ENCODE peak calls at places on chromosomes 16 and 17, in six cellular contexts. U is GM23248; I is AG04450; Y is neural progenitor cell; Q is CD4-positive, CD25-positive, alpha-beta regulatory T cell; O is CD4-positive, alpha-beta memory T cell. X is an unnamed sample. For H3K9me3, the result is how much of the 10 kb centered on the place peaks cover.

GRCh38 chr17:18896146-18896545 is 38.2 kb downstream of the PRPSAP2 start:
- DNase-seq in Y (no peak), I (no peak), O (no peak), U (no peak), Q (no peak), X (no peak)

GRCh38 chr16:69110406-69110805 is 5.0 kb downstream of the HAS3 start:
- DNase-seq in I (no peak), Q (no peak), Y (no peak), U (no peak), O (no peak), X (peak)

GRCh38 chr16:65002265-65002664 is 119.6 kb downstream of the CDH11 start:
- DNase-seq in U (peak), I (no peak), Y (no peak), Q (no peak), O (no peak), X (no peak)

GRCh38 chr17:6603746-6604325 is 36.7 kb downstream of the KIAA0753 start:
- DNase-seq in Q (no peak), U (no peak), O (no peak), Y (no peak), I (no peak), X (no peak)

GRCh38 chr16:14509055-14509454 is 121.0 kb downstream of the PARN start:
- DNase-seq in O (no peak), Y (no peak), U (peak), Q (no peak), I (no peak), X (no peak)

GRCh38 chr16:50395763-50396710 is 27.2 kb upstream of the BRD7 start:
- DNase-seq in O (peak), U (no peak), I (no peak), Y (no peak), Q (peak), X (no peak)

GRCh38 chr17:64334851-64335250 is 55.8 kb downstream of the PECAM1 start:
- DNase-seq in I (no peak), Y (no peak), U (no peak), O (no peak), Q (no peak), X (no peak)

GRCh38 chr17:59160203-59161025 is 4.9 kb downstream of the PRR11 start:
- DNase-seq in I (no peak), Q (no peak), U (no peak), O (peak), Y (no peak), X (no peak)

GRCh38 chr17:70552230-70552981 is 383.1 kb downstream of the KCNJ2 start:
- DNase-seq in I (no peak), Y (peak), O (no peak), Q (no peak), U (peak), X (peak)

GRCh38 chr17:7219812-7220592 is at the start of the genes ACADVL and DLG4:
- DNase-seq in Y (peak), O (peak), I (peak), U (peak), Q (peak), X (peak)

GRCh38 chr16:4680673-4681470 is 12.5 kb upstream of the NUDT16L1 start:
- DNase-seq in Y (no peak), Q (no peak), I (no peak), U (no peak), O (no peak), X (no peak)

GRCh38 chr17:76151896-76152454 is 10.9 kb upstream of the FOXJ1 start:
- DNase-seq in Y (no peak), U (no peak), O (peak), Q (peak), I (no peak), X (no peak)

GRCh38 chr17:34235389-34236028 is 19.6 kb upstream of the CCL2 start:
- DNase-seq in I (no peak), Y (peak), Q (no peak), U (peak), O (no peak), X (no peak)

GRCh38 chr17:49567104-49567521 is 8.6 kb upstream of the NXPH3 start:
- DNase-seq in O (no peak), I (no peak), U (no peak), Y (no peak), Q (no peak), X (no peak)

GRCh38 chr17:44786551-44787081 is 27.8 kb downstream of the ADAM11 start:
- DNase-seq in Q (no peak), O (no peak), U (no peak), Y (no peak), I (no peak), X (no peak)

GRCh38 chr17:69427486-69428197 is 13.1 kb downstream of the MAP2K6 start:
- DNase-seq in O (no peak), Q (no peak), Y (no peak), U (no peak), I (no peak), X (no peak)

GRCh38 chr16:4718466-4718865 is 15.6 kb downstream of the ANKS3 start:
- DNase-seq in Q (no peak), Y (no peak), O (no peak), U (no peak), I (no peak), X (no peak)

GRCh38 chr17:8153550-8153956 is 1.3 kb upstream of the PER1 start:
- DNase-seq in Q (no peak), Y (peak), O (peak), U (peak), I (peak), X (peak)

GRCh38 chr17:53971361-53971760 is 148.6 kb downstream of the KIF2B start:
- DNase-seq in I (no peak), Y (no peak), U (no peak), O (no peak), Q (no peak), X (no peak)

GRCh38 chr16:49773534-49774486 is 82.1 kb downstream of the ZNF423 start:
- DNase-seq in Y (no peak), I (no peak), U (no peak), O (no peak), Q (no peak), X (no peak)

GRCh38 chr16:68155425-68155824 is 70.3 kb downstream of the NFATC3 start:
- DNase-seq in Y (no peak), Q (no peak), O (no peak), U (no peak), I (no peak), X (no peak)

GRCh38 chr17:61431594-61432311 is 20.5 kb upstream of the TBX4 start:
- DNase-seq in U (peak), O (no peak), I (no peak), Q (no peak), Y (no peak), X (no peak)

GRCh38 chr17:44736551-44737240 is 22.1 kb upstream of the ADAM11 start:
- DNase-seq in U (no peak), I (no peak), O (no peak), Q (no peak), Y (no peak), X (no peak)

GRCh38 chr16:11234884-11235702 is 20.9 kb downstream of the SOCS1 start:
- DNase-seq in O (no peak), I (no peak), U (no peak), Q (no peak), Y (no peak), X (no peak)

GRCh38 chr17:61583242-61583641 is 7.8 kb downstream of the NACA2 start:
- DNase-seq in Y (no peak), Q (peak), I (peak), O (no peak), U (peak), X (no peak)

GRCh38 chr17:33014751-33015150 is 23.1 kb downstream of the SPACA3 start:
- DNase-seq in Y (no peak), U (no peak), I (no peak), Q (no peak), O (no peak), X (no peak)

GRCh38 chr17:30211371-30211770 is 24.1 kb downstream of the SLC6A4 start:
- DNase-seq in I (no peak), Q (no peak), Y (no peak), O (no peak), U (no peak), X (no peak)

GRCh38 chr16:70161350-70161749 is 12.2 kb upstream of the CLEC18C start:
- DNase-seq in I (no peak), O (no peak), U (no peak), Y (no peak), Q (no peak), X (no peak)

GRCh38 chr16:14344945-14345344 is 273.8 kb downstream of the MRTFB start:
- DNase-seq in U (no peak), I (no peak), O (no peak), Q (no peak), Y (no peak), X (no peak)

GRCh38 chr16:79326549-79326948 is 274.0 kb downstream of the MAF start:
- DNase-seq in I (no peak), Y (no peak), O (no peak), U (no peak), Q (no peak), X (no peak)

GRCh38 chr17:4003501-4004421 is 39.5 kb upstream of the ATP2A3 start:
- DNase-seq in Q (no peak), Y (peak), O (no peak), I (no peak), U (peak), X (no peak)

GRCh38 chr16:59339871-59340270 is 605.8 kb upstream of the GOT2 start:
- DNase-seq in Y (no peak), O (no peak), Q (no peak), I (no peak), U (no peak), X (no peak)

GRCh38 chr16:53769185-53769584 is 65.2 kb downstream of the FTO start:
- DNase-seq in Y (no peak), I (no peak), Q (no peak), U (no peak), O (no peak), X (no peak)
- H3K9me3 ChIP-seq in Y (under half), I (under half), Q (under half), U (under half), O (under half), X (under half)

GRCh38 chr17:1492249-1493206 is at the start of gene MYO1C:
- DNase-seq in U (no peak), O (no peak), Q (no peak), Y (peak), I (no peak), X (no peak)

GRCh38 chr17:1491406-1492248 is 859 bp downstream of the MYO1C start:
- DNase-seq in Q (peak), U (peak), I (no peak), O (no peak), Y (peak), X (peak)

GRCh38 chr17:1494736-1495253 is 2.3 kb upstream of the MYO1C start:
- DNase-seq in U (no peak), Q (no peak), I (no peak), O (no peak), Y (no peak), X (no peak)

GRCh38 chr17:1494203-1494602 is 1.7 kb upstream of the MYO1C start:
- DNase-seq in Q (no peak), O (no peak), I (no peak), U (no peak), Y (no peak), X (no peak)

DNA sequence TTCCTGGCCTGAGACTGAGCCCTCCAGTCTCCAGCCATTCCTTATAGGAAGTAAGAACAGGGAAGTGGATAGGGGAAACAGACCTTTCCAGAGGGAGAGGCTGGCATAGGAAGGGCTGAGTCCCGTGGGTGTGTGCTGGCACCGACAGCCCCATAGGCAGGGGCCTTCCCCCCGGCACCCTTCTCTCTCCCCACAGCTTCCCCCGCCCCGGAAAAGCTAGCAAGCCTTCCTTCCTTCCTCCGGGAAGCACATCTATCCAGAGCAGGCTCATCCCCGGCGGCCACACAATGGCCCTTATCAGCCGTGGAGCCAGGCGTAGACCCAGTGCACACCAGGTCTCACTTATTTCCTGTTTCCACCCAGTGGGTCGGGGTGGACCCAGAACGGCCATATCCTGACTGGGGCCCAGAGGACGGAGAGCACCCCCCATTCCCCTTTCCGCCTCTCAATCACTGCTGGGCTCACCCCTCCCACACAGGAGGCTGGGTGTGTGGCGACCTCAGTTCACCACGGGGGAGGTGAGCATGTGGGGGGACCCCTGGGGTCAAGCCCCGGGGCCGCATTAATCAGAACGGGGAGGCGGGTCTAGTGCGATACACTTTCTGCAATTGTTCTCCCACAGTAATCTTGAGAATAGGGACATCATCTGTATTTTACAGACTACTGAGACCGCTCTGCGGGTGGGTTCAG is 950 bp upstream of the MYO1C start:
- DNase-seq in Q (no peak), O (no peak), Y (no peak), U (no peak), I (no peak), X (no peak)
- H3K27ac ChIP-seq in Q (no peak), O (no peak), Y (no peak), U (no peak), I (no peak), X (no peak)

DNA sequence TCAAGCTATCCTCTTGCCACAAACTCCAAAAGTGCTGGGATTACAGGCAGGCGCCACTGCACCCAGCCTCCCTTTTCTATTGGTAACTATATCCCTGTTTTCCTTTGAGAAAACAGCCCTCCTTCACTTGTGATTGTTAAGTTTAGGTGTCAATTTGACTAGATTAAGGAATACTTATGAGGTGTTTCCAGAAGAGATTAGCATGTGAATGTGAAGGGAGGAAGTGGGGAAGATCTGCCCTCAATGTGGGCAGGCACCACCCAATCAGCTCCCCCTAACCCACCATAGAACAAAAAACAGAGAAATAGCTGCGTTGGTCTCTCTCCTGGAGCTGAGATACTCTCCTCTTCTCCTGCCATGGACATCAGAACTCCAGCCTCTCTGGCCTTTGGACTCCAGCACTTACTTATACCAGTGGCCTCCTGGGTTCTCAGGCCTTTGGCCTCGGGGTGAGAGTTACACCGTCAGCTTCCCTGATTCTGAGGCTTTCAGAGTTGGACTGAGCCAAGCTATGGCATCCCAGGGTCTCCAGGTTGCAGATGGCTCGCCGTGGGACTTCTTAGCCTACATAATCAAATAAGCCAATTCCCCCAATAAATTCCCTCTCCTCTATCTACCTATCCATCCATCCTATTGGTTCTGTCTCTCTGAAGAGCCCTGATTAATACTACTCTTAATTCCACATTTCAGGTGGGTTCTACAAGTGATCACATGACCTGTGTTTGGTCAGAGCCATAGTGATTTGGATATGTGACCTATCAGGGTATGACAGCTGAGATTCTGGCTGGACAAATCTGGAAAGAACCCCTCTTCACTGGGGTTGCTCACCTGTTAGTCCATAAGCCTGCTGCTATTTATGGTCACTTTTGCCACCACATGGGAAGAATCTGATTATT is 12.0 kb upstream of the STAT3 start:
- DNase-seq in Q (no peak), U (no peak), O (no peak), Y (no peak), I (no peak), X (no peak)
- H3K9me3 ChIP-seq in Q (under half), U (under half), O (under half), Y (under half), I (under half), X (under half)

GRCh38 chr17:27539152-27539551 is 82.9 kb downstream of the KSR1 start:
- DNase-seq in U (no peak), Q (no peak), I (no peak), Y (no peak), O (no peak), X (no peak)
- H3K27ac ChIP-seq in U (no peak), Q (no peak), I (no peak), Y (no peak), O (no peak), X (no peak)

GRCh38 chr17:52306314-52306713 is 147.8 kb upstream of the CA10 start:
- DNase-seq in I (no peak), Y (no peak), O (no peak), U (no peak), Q (no peak), X (no peak)
- H3K9me3 ChIP-seq in I (under half), Y (under half), O (under half), U (under half), Q (under half), X (under half)

DNA sequence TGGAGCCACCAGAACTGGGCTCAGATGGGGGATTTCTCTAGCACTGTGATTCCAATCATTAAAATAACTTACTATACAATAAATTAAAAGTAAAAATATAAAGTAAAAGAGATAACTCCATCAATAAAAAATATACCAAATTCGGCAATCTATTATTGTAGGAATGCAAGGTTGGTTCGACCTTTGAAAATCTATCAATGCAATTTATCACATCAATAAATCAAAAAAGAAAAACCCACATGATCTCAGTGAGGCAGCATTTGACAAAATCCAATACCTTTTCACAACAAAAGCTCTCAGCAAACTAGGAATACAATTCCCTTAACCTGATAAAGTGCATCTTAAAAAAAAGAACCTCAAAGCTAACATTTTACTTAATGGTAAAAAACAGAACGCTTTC is 17.0 kb downstream of the RAB40B start:
- DNase-seq in O (no peak), I (no peak), Y (no peak), Q (no peak), U (no peak), X (no peak)
- H3K27ac ChIP-seq in O (no peak), I (no peak), Y (no peak), Q (no peak), U (no peak), X (no peak)

DNA sequence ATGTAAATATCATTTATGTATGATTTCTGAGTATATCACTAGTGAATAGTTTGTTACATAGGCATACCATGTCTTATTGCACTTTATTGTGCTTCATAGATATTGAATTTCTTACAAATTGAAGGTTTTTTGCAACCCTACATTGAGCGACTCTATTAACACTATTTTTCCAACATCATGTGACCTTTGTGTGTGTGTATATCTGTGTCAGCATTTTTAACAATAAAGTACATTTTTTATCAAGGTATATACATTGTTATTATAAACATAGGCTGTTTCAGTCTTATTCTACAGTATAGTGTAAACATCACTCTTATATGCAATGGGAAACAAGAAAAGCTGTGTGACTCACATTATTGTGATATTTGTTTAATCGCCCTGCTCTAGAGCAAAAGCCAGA is 1944.9 kb downstream of the TP53TG3F start:
- DNase-seq in Q (no peak), Y (no peak), U (no peak), O (no peak), I (no peak), X (no peak)
- H3K9me3 ChIP-seq in Q (under half), Y (under half), U (under half), O (under half), I (under half), X (under half)

DNA sequence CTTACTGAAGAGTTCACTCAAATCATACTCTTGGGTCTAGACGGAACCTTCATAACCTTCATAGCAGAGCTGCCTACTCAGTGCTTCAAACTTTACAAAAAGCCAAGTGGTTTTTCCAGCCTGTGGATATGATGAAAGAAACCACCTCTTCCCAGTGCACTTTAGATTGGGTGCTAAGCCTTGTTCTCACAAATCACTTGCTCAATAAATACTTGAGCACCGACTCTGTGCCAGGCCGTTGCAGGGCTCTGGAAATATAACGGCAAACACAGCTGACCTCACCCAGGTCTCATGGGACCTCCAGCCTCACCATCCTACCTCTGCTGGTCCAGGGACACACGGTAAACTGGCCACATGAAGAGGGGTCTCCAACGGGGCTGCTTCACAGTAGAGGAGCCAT is 35.7 kb downstream of the CDRT4 start:
- DNase-seq in Y (no peak), I (no peak), U (no peak), O (no peak), Q (no peak), X (no peak)
- H3K27ac ChIP-seq in Y (no peak), I (no peak), U (no peak), O (no peak), Q (no peak), X (no peak)

GRCh38 chr16:61324044-61324443 is 712.2 kb downstream of the CDH8 start:
- DNase-seq in Y (peak), U (no peak), O (no peak), Q (no peak), I (no peak), X (no peak)

DNA sequence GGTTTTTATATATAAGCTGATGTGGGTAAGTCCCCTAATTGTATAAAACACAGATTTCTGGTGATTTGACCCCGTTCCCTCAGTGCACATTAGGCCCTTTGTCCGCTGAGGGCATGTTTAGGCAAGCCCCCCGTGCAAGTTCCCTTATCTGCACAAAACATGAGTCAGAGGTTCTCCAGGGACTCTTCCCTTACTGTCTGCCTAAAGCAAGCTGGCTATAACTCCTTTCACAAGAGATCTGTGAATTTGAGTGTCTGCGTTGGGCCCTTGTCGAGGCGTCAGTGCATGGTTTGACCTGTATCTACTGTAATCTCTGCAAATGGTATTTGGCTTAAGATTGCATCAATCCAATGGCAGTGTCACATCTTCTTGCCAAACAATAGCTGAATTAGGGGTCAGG is 712.8 kb downstream of the CDH8 start:
- DNase-seq in Q (no peak), O (no peak), I (no peak), Y (no peak), U (no peak), X (no peak)
- H3K9me3 ChIP-seq in Q (under half), O (under half), I (under half), Y (under half), U (under half), X (under half)